ENCODE peak calls at places on chromosomes 12 and 14, in four cellular contexts. A is fibroblast of mammary gland, K is testis, I is fibroblast of pulmonary artery. D is an unnamed sample.

GRCh38 chr12:90229771-90230170 is 521.1 kb upstream of the ATP2B1 start:
- DNase-seq in A (no peak), K (no peak), I (peak; percentile 26), D (no peak)

GRCh38 chr12:124551268-124552144 is 15.9 kb downstream of the NCOR2 start:
- DNase-seq in A (no peak), K (peak; percentile 79), I (no peak), D (no peak)

GRCh38 chr12:54974281-54974680 is 10.3 kb downstream of the TESPA1 start:
- DNase-seq in A (no peak), K (no peak), I (no peak), D (no peak)

GRCh38 chr14:89485264-89485663 is 68.2 kb upstream of the FOXN3 start:
- DNase-seq in A (no peak), K (no peak), I (no peak), D (no peak)

GRCh38 chr12:25701290-25701689 is 148.2 kb upstream of the LMNTD1 start:
- DNase-seq in A (peak; percentile 83), K (no peak), I (peak; percentile 83), D (no peak)

GRCh38 chr14:93929048-93929535 is 1.9 kb downstream of the FAM181A start:
- DNase-seq in A (no peak), K (no peak), I (no peak), D (no peak)

GRCh38 chr14:106021832-106022231 is 495.4 kb downstream of the TMEM121 start:
- DNase-seq in A (no peak), K (no peak), I (no peak), D (no peak)

GRCh38 chr14:55170526-55170925 is 20.9 kb downstream of the DLGAP5 start:
- DNase-seq in A (no peak), K (no peak), I (peak; percentile 68), D (no peak)

GRCh38 chr12:42584539-42585174 is 4.9 kb downstream of the PRICKLE1 start:
- DNase-seq in A (peak; percentile 34), K (no peak), I (no peak), D (no peak)

GRCh38 chr14:67457782-67458181 is 30.7 kb downstream of the TMEM229B start:
- DNase-seq in A (no peak), K (no peak), I (no peak), D (peak; percentile 42)

GRCh38 chr12:77742631-77743030 is 88.1 kb upstream of the NAV3 start:
- DNase-seq in A (no peak), K (no peak), I (no peak), D (peak; percentile 96)

GRCh38 chr12:14716848-14717444 is 20.5 kb upstream of the GUCY2C start:
- DNase-seq in A (peak; percentile 57), K (peak; percentile 66), I (peak; percentile 62), D (no peak)

GRCh38 chr12:41277019-41277770 is 89.1 kb downstream of the PDZRN4 start:
- DNase-seq in A (peak; percentile 52), K (peak; percentile 30), I (peak; percentile 69), D (peak; percentile 13)

GRCh38 chr12:121110211-121110940 is 22.3 kb upstream of the P2RX7 start:
- DNase-seq in A (peak; percentile 81), K (peak; percentile 86), I (peak; percentile 76), D (peak; percentile 23)

GRCh38 chr12:117334098-117334497 is 27.3 kb downstream of the NOS1 start:
- DNase-seq in A (no peak), K (no peak), I (no peak), D (no peak)

GRCh38 chr14:104940526-104941150 is 16.0 kb downstream of the PLD4 start:
- DNase-seq in A (no peak), K (no peak), I (no peak), D (no peak)
- TF ChIP-seq CTCF in A (no peak), K (peak; percentile 16), I (peak; percentile 28), D (peak; percentile 18)

GRCh38 chr14:39762576-39763401 is 330.6 kb upstream of the FBXO33 start:
- DNase-seq in A (no peak), K (no peak), I (peak; percentile 5), D (no peak)
- H3K4me3 ChIP-seq in A (no peak overlapping the region), K (no peak overlapping the region), I (no peak overlapping the region), D (no peak overlapping the region)

GRCh38 chr14:64725879-64726584 is 21.8 kb downstream of the PLEKHG3 start:
- DNase-seq in A (no peak), K (no peak), I (no peak), D (no peak)
- TF ChIP-seq CTCF in A (no peak), K (no peak), I (no peak), D (no peak)

GRCh38 chr12:110279561-110279960 is 1.5 kb upstream of the ATP2A2 start:
- DNase-seq in A (no peak), K (no peak), I (no peak), D (no peak)
- H3K4me3 ChIP-seq in A (no peak overlapping the region), K (no peak overlapping the region), I (no peak overlapping the region), D (no peak overlapping the region)

GRCh38 chr14:52013984-52014600 is 24.7 kb downstream of the RTRAF start:
- DNase-seq in A (no peak), K (no peak), I (no peak), D (no peak)
- TF ChIP-seq CTCF in A (peak; percentile 29), K (peak; percentile 11), I (peak; percentile 20), D (peak; percentile 18)

GRCh38 chr12:96046543-96047137 is 11.3 kb upstream of the LTA4H start:
- DNase-seq in A (no peak), K (no peak), I (no peak), D (no peak)

GRCh38 chr12:96045566-96045965 is 10.2 kb upstream of the LTA4H start:
- DNase-seq in A (no peak), K (peak; percentile 53), I (no peak), D (no peak)

GRCh38 chr12:96048392-96048969 is 13.1 kb upstream of the LTA4H start:
- DNase-seq in A (no peak), K (no peak), I (no peak), D (peak; percentile 86)

GRCh38 chr12:96047621-96048211 is 12.3 kb upstream of the LTA4H start:
- DNase-seq in A (peak; percentile 83), K (no peak), I (peak; percentile 68), D (no peak)

GRCh38 chr12:96047151-96047620 is 11.8 kb upstream of the LTA4H start:
- DNase-seq in A (no peak), K (no peak), I (no peak), D (no peak)
- H3K4me3 ChIP-seq in A (no peak overlapping the region), K (no peak overlapping the region), I (no peak overlapping the region), D (no peak overlapping the region)

GRCh38 chr14:65103150-65103760 is 938 bp upstream of the MAX start:
- DNase-seq in A (peak; percentile 41), K (no peak), I (peak; percentile 26), D (no peak)
- TF ChIP-seq CTCF in A (peak; percentile 32), K (peak; percentile 22), I (peak; percentile 4), D (peak; percentile 46)

GRCh38 chr12:20555015-20555414 is 140.1 kb upstream of the SLCO1C1 start:
- DNase-seq in A (no peak), K (no peak), I (no peak), D (no peak)
- H3K4me3 ChIP-seq in A (no peak overlapping the region), K (no peak overlapping the region), I (no peak overlapping the region), D (no peak overlapping the region)

GRCh38 chr14:95452176-95452889 is 64.1 kb downstream of the SYNE3 start:
- DNase-seq in A (no peak), K (no peak), I (peak; percentile 22), D (no peak)
- TF ChIP-seq CTCF in A (peak; percentile 44), K (peak; percentile 10), I (peak; percentile 55), D (peak; percentile 45)

DNA sequence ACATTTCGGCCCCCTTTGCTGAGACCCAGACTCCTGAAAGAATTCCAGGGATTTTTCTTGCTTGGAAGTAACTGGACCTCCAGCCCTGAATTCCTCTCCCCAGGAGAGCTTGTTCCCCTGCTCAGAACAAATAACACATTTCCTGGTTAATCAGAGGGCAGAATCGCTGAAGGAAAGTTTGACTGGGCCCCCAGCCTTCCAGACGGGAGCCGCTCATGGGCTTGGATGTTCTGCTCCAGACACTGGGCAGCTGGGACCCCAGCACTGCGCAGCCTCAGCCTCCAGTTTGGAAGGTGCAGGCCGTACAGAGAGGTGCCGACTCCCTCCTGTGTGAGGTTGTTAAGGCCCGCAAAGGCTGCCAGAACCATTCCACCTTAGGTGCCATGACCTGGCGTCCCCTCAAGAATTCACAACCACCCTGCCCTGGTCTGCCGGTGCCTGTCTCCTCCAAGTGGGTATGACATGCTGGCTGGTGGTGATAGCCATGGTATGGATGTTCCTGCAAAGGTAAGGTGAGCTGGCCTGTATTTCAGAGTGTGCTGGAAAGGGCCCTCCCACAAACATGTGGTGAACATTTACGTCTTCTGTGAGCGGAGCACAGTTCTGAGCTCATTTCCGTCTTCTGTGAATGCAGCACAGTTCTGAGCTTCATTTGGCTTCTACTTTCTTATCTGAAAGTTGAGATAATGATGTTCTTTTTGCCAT is 5.1 kb upstream of the LTBP2 start:
- DNase-seq in A (peak; percentile 49), K (peak; percentile 33), I (peak; percentile 85), D (no peak)
- H3K4me3 ChIP-seq in A (no peak overlapping the region), K (no peak overlapping the region), I (no peak overlapping the region), D (no peak overlapping the region)

D was measured in LNCaP clone FGC.